ENCODE peak calls at places on chromosomes 4 and X, in nine cellular contexts. C is brain microvascular endothelial cell, O is AG10803, P is Panc1, D is right lobe of liver, M is suprapubic skin, T is lower lobe of right lung, R is heart right ventricle, G is HFF-Myc. H is an unnamed sample.

GRCh38 chrX:136636121-136636520 is 11.8 kb upstream of the CD40LG start:
- DNase-seq in C (no peak), O (no peak), P (no peak), D (no peak), M (no peak), T (no peak), R (no peak), G (no peak), H (no peak)

GRCh38 chrX:119762718-119763117 is 4.3 kb downstream of the SOWAHD start:
- DNase-seq in C (no peak), O (peak; percentile 61), P (no peak), D (no peak), M (no peak), T (no peak), R (no peak), G (no peak), H (no peak)

GRCh38 chrX:135213200-135213844 is 38.5 kb upstream of the ETDA start:
- DNase-seq in C (no peak), O (no peak), P (no peak), D (no peak), M (no peak), T (no peak), R (no peak), G (no peak), H (no peak)

GRCh38 chr4:39464886-39465501 is 6.1 kb downstream of the LIAS start:
- DNase-seq in C (peak; percentile 84), O (peak; percentile 74), P (no peak), D (no peak), M (no peak), T (no peak), R (no peak), G (peak; percentile 63), H (no peak)

GRCh38 chrX:153884136-153885076 is 1.6 kb downstream of the L1CAM start:
- DNase-seq in C (no peak), O (no peak), P (no peak), D (no peak), M (no peak), T (no peak), R (no peak), G (no peak), H (no peak)

GRCh38 chr4:84879651-84880200 is 86.8 kb downstream of the WDFY3 start:
- DNase-seq in C (peak; percentile 18), O (peak; percentile 57), P (no peak), D (no peak), M (no peak), T (no peak), R (no peak), G (no peak), H (no peak)

GRCh38 chrX:122572461-122572860 is 611.6 kb upstream of the GRIA3 start:
- DNase-seq in C (no peak), O (peak; percentile 58), P (no peak), D (no peak), M (no peak), T (no peak), R (no peak), G (no peak), H (no peak)

GRCh38 chr4:8512510-8512909 is 67.7 kb upstream of the GPR78 start:
- DNase-seq in C (no peak), O (no peak), P (no peak), D (no peak), M (no peak), T (no peak), R (no peak), G (no peak), H (no peak)

GRCh38 chr4:79290376-79290775 is 35.5 kb downstream of the NAA11 start:
- DNase-seq in C (no peak), O (no peak), P (no peak), D (no peak), M (no peak), T (no peak), R (no peak), G (no peak), H (no peak)

GRCh38 chrX:135522132-135522530 is 1.7 kb downstream of the INTS6L start:
- DNase-seq in C (no peak), O (no peak), P (no peak), D (no peak), M (no peak), T (no peak), R (no peak), G (no peak), H (no peak)

GRCh38 chr4:183797445-183798248 is 107.5 kb upstream of the STOX2 start:
- DNase-seq in C (no peak), O (peak; percentile 6), P (no peak), D (peak; percentile 34), M (no peak), T (peak; percentile 71), R (no peak), G (no peak), H (peak; percentile 41)

GRCh38 chrX:154980330-154981115 is 42.0 kb downstream of the F8 start:
- DNase-seq in C (peak; percentile 57), O (peak; percentile 56), P (peak; percentile 58), D (peak; percentile 55), M (peak; percentile 68), T (peak; percentile 64), R (peak; percentile 74), G (peak; percentile 21), H (peak; percentile 44)
- TF ChIP-seq CTCF in C (peak; percentile 73), O (peak; percentile 64), P (peak; percentile 86), D (peak; percentile 81), M (peak; percentile 24), T (peak; percentile 66), R (peak; percentile 41), G (peak; percentile 47), H (peak; percentile 51)

DNA sequence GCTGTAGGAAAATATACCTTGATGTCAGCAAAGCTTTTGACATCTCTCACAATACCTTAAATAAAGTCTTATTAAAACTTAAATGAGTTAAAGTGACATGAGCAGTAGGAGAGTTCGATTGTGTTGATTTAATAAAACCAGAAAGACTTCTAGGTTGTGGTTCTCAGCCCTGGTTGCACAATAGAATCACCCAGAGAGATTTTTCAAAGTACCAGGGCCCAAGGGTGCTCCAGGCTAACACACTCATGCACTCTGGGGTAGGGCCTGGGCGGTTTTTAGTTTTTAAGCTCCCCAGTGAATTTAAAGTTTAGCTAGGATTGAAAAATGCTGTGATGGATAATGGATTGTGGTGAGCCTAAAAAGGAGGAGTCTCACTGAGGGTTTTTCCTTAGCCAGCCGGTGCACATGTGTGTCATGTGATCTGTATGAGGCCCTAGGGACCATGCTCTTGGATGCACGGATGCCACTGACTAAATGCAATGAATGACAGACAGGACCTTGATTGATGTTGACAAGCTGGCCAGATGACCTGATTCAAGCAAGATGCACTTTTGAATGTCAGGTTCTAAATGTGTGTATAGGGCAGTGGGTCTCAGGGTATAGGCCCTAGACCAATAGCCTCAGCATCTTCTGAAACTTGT is 185.0 kb downstream of the PTTG2 start:
- DNase-seq in C (no peak), O (no peak), P (no peak), D (no peak), M (peak; percentile 22), T (no peak), R (no peak), G (no peak), H (no peak)
- TF ChIP-seq CTCF in C (no peak), O (no peak), P (no peak), D (no peak), M (no peak), T (no peak), R (no peak), G (no peak), H (no peak)

DNA sequence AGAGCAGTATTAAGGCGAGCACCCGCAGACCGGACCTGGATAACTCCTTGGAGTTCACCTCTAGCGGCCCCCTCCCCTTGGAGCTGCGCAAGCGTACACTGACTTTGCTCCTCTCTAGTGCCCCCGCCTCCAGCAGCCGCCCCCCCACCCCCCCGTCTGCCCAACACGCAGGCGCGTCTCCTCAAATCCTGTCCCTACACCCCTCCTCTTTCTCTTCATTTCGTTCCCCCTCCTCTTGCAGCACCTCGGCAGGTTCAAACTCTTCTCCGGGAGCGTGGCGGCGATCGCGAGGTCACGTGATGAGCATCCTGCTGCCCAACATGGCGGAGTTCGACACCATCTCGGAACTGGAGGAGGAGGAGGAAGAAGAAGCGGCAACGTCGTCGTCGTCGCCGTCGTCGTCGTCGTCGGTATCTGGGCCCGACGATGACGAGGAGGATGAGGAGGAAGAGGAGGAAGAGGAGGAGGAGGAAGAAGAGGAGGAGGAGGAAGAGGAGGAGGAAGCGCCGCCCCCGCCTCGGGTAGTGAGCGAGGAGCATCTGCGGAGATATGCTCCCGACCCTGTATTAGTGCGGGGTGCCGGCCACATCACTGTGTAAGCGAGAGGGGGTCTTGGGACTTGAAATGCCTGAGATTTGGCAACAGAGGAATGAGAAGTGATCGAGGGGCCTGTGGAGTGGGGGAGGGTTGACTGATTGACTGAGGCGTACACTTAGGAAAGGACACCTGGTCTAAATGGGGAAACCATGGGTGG is at the start of gene CHIC1:
- DNase-seq in C (peak; percentile 49), O (peak; percentile 55), P (peak; percentile 27), D (peak; percentile 38), M (peak; percentile 80), T (peak; percentile 68), R (peak; percentile 59), G (peak; percentile 35), H (peak; percentile 64)
- TF ChIP-seq CTCF in C (no peak), O (no peak), P (no peak), D (no peak), M (no peak), T (no peak), R (no peak), G (no peak), H (no peak)

GRCh38 chr4:82560853-82561744 is 689 bp downstream of the TMEM150C start:
- DNase-seq in C (no peak), O (no peak), P (no peak), D (peak; percentile 44), M (no peak), T (no peak), R (no peak), G (no peak), H (peak; percentile 36)

GRCh38 chr4:82567444-82567843 is 5.7 kb upstream of the TMEM150C start:
- DNase-seq in C (no peak), O (no peak), P (no peak), D (no peak), M (no peak), T (no peak), R (no peak), G (no peak), H (no peak)

GRCh38 chr4:82559735-82560120 is 2.1 kb downstream of the TMEM150C start:
- DNase-seq in C (no peak), O (no peak), P (no peak), D (no peak), M (no peak), T (no peak), R (no peak), G (no peak), H (no peak)

GRCh38 chr4:82562553-82562854 is 716 bp upstream of the TMEM150C start:
- DNase-seq in C (no peak), O (no peak), P (no peak), D (no peak), M (no peak), T (no peak), R (peak; percentile 5), G (no peak), H (no peak)

DNA sequence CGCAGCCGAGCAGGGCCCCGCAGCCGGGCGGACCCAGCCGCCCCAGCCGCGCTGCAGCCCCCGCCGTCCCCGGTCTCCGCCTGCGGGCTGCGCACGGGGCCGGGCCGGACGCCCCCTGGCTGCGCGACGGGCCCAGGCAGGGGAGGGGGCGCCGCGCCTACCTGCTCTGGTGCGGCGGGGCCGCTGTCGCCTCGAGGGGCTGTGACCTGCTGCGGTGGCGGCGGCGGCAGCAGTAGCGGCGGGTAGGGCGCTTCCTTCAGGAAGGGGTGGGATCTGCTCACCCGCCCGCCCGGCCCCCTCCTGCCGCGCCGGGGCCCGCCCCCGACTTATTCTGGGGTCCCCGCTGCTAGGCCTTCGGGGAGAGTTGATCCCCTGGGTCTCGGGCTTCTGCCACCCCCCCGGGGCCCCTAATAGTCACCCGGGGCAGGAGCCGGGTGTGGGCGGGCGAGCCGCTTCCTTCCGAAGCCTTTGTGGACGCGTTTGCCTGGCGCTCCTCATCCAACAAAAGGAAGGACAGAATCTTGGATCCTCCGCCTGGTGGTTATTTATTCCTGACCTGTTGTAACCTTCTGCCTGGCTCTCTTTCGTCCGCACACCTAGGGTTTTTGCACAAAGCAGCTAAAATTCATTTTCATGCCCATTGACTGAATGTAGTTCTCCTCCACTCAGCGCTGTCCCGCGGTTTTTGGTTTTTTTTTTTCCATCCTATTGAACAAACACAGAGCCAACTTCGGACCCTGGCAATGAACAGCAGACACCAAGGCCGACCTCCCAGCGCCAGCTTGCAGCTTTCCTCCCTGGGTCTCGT is at the start of gene TMEM150C:
- DNase-seq in C (no peak), O (peak; percentile 6), P (no peak), D (peak; percentile 64), M (peak; percentile 59), T (no peak), R (peak; percentile 34), G (no peak), H (peak; percentile 34)
- TF ChIP-seq CTCF in C (no peak), O (peak; percentile 6), P (peak; percentile 28), D (peak; percentile 45), M (no peak), T (no peak), R (peak; percentile 11), G (no peak), H (no peak)

H was measured in GM20000.